ENCODE peak calls at places on chromosomes 11 and 22, in nine cellular contexts. M, P, D, E, I, R, B, T and S are unnamed samples.
A peak's percentile ranks its signal among the peaks of the same experiment; 100 is the strongest.

GRCh38 chr11:72441647-72442267 is 7.4 kb upstream of the CLPB start:
- DNase-seq in M (peak; percentile 74), P (no peak), D (no peak), E (no peak), I (no peak), R (peak; percentile 46), B (no peak), T (peak; percentile 20), S (no peak)

GRCh38 chr11:120125005-120125404 is 12.9 kb downstream of the TRIM29 start:
- DNase-seq in M (peak; percentile 21), P (no peak), D (no peak), E (peak; percentile 84), I (no peak), R (peak; percentile 10), B (peak; percentile 79), T (no peak), S (peak; percentile 90)

GRCh38 chr22:22855617-22856308 is 31.9 kb upstream of the IGLL5 start:
- DNase-seq in M (peak; percentile 7), P (peak; percentile 33), D (no peak), E (no peak), I (no peak), R (no peak), B (no peak), T (no peak), S (peak; percentile 22)

GRCh38 chr11:128437137-128437536 is 150.2 kb downstream of the ETS1 start:
- DNase-seq in M (peak; percentile 73), P (no peak), D (no peak), E (no peak), I (no peak), R (peak; percentile 61), B (peak; percentile 41), T (peak; percentile 41), S (no peak)

GRCh38 chr22:49979587-49980264 is 19.2 kb downstream of the PIM3 start:
- DNase-seq in M (peak; percentile 68), P (no peak), D (no peak), E (peak; percentile 12), I (no peak), R (peak; percentile 43), B (peak; percentile 31), T (no peak), S (peak; percentile 63)

GRCh38 chr11:73194593-73194992 is 23.5 kb upstream of the P2RY2 start:
- DNase-seq in M (no peak), P (no peak), D (no peak), E (peak; percentile 85), I (no peak), R (no peak), B (no peak), T (no peak), S (peak; percentile 96)

GRCh38 chr11:105673089-105673488 is 63.2 kb downstream of the GRIA4 start:
- DNase-seq in M (peak; percentile 74), P (no peak), D (peak; percentile 34), E (no peak), I (no peak), R (peak; percentile 68), B (no peak), T (peak; percentile 32), S (peak; percentile 77)

GRCh38 chr22:40409613-40410113 is 39.3 kb downstream of the SGSM3 start:
- DNase-seq in M (no peak), P (no peak), D (no peak), E (no peak), I (no peak), R (no peak), B (no peak), T (no peak), S (no peak)

GRCh38 chr22:16956290-16956689 is 51.7 kb downstream of the GAB4 start:
- DNase-seq in M (no peak), P (no peak), D (no peak), E (peak; percentile 45), I (no peak), R (no peak), B (no peak), T (no peak), S (no peak)

GRCh38 chr22:16955678-16956210 is 52.3 kb downstream of the GAB4 start:
- DNase-seq in M (no peak), P (no peak), D (no peak), E (no peak), I (no peak), R (no peak), B (no peak), T (peak; percentile 26), S (no peak)

GRCh38 chr11:76049506-76049905 is 156.8 kb downstream of the WNT11 start:
- DNase-seq in M (no peak), P (no peak), D (no peak), E (no peak), I (no peak), R (no peak), B (no peak), T (no peak), S (no peak)

DNA sequence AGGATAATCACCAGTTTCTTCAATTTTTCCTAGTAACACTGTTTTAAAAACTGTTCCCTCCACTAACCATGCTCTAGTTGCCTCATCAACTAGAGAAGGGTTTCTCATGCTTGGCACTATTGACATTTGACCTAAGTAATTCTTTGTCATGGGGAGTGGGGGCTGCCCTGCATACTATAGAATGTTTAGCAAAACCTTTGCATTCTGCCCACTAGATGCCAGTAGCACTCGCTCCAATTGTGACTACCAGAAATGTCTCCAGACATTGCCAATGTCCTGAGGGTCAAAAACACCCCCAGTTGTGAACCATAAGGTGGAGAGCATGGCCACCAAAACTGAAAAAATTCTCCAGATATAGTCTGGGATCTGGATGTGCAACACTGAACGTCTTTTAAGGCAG is 27.6 kb upstream of the BMAL1 start:
- DNase-seq in M (peak; percentile 43), P (no peak), D (no peak), E (no peak), I (no peak), R (no peak), B (peak; percentile 25), T (no peak), S (peak; percentile 48)
- TF ChIP-seq CTCF in M (peak; percentile 63), P (no peak), D (peak; percentile 42), E (no peak), I (no peak), R (peak; percentile 38), B (peak; percentile 70), T (no peak), S (peak; percentile 62)

GRCh38 chr22:32880531-32880905 is 79.0 kb downstream of the TIMP3 start:
- DNase-seq in M (no peak), P (no peak), D (no peak), E (no peak), I (no peak), R (no peak), B (no peak), T (no peak), S (no peak)

GRCh38 chr22:32880061-32880460 is 78.6 kb downstream of the TIMP3 start:
- DNase-seq in M (peak; percentile 64), P (no peak), D (no peak), E (no peak), I (no peak), R (no peak), B (peak; percentile 52), T (no peak), S (no peak)

GRCh38 chr22:32880906-32881596 is 79.5 kb downstream of the TIMP3 start:
- DNase-seq in M (peak; percentile 90), P (no peak), D (no peak), E (peak; percentile 95), I (peak; percentile 90), R (peak; percentile 31), B (peak; percentile 17), T (peak; percentile 36), S (no peak)

GRCh38 chr22:32877196-32877595 is 75.7 kb downstream of the TIMP3 start:
- DNase-seq in M (no peak), P (no peak), D (no peak), E (no peak), I (no peak), R (no peak), B (no peak), T (no peak), S (no peak)

GRCh38 chr22:32879550-32879949 is 78.0 kb downstream of the TIMP3 start:
- DNase-seq in M (no peak), P (no peak), D (no peak), E (no peak), I (no peak), R (no peak), B (no peak), T (no peak), S (no peak)
- TF ChIP-seq CTCF in M (no peak), P (no peak), D (no peak), E (no peak), I (no peak), R (no peak), B (no peak), T (no peak), S (no peak)

DNA sequence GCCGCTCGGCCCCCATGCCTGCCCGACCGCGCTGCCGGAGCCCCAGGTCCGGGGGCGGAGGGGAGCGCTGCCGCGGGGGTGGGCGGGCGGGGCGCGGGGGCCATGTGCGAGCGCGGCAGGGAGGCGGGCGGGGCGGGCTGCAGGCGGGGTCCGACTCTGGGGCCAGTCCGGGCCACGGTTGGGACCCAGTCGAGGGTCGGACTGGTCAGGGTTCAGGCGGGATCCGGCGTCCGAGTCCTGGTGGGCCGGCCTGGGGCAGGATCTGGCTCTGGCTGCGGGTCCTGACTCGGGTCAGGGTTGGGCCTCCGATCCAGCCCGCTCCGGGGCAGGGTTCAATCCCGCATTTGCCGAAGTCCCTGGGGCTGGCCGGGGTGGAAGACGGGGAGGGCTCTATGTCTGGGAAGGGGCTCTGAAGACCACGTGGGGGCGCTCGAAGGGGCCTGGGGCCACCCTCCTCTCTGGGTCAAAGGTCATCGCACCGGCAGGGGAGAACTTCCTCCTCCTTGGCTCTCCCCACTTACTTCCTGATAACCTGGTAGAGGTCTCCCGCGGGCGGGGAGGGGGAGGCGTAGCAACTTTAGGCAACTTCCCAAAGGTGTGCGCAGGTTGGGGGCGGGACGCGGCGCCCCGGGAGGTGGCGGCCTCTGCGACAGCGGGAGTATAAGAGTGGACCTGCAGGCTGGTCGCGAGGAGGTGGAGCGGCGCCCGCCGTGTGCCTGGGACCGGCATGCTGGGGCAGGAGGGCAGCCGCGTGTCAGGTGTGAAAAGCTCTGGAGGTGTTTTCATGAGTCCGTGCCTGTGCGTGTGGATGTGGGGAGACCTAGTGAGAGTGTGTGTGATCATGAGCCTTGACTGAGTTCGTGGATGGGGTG is 603 bp downstream of the ESRRA start:
- DNase-seq in M (peak; percentile 36), P (peak; percentile 66), D (no peak), E (peak; percentile 93), I (peak; percentile 73), R (peak; percentile 19), B (no peak), T (peak; percentile 72), S (peak; percentile 73)
- TF ChIP-seq CTCF in M (peak; percentile 31), P (no peak), D (peak; percentile 38), E (no peak), I (no peak), R (peak; percentile 35), B (peak; percentile 63), T (peak; percentile 9), S (peak; percentile 63)

DNA sequence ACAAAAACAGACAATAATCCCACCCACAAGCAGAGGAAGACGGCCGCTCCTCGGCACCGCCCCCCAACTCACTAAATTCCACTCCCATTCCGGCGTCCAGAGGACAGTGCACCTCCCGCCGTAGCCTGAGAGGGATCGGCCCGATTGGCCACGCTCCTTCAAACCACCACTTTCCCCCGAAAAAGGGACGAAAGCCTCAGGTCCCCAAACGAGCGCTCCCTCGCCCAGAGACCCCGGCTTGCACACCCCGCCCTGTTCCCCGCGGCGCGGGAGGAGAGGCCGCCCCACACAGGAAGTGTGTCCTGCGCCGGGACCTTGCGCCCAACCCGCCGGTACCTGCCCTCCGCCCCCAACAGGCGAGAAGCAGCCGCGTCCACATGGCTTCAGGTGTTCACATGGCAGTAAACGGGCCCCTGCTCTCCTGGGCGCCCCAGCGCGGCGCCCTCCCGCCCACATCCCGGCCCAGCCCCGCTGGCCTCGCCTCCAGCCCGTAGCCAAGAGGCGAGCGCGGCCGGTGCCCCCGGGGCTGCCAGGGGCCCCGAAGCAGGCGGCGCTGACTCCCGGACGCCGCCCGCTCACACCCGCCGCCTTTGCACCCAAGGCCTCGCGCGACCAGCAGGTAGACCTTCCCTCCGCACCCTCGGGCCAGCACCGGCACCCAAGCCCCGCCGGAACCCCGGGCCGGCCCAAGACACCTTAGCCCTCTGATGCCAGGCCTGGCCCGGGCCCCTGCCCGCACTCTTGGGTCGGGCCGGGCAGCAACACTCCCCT is 861 bp downstream of the TCF20 start:
- DNase-seq in M (peak; percentile 19), P (peak; percentile 76), D (no peak), E (peak; percentile 92), I (peak; percentile 51), R (no peak), B (no peak), T (peak; percentile 59), S (peak; percentile 61)
- TF ChIP-seq CTCF in M (no peak), P (peak; percentile 18), D (no peak), E (no peak), I (no peak), R (no peak), B (no peak), T (no peak), S (no peak)